ENCODE peak calls at places on chromosome 5, in four cellular contexts. N is H1, T is GM12878, W is HepG2. H is an unnamed sample.
A peak's percentile ranks its signal among the peaks of the same experiment; 100 is the strongest.

GRCh38 chr5:125140855-125141254 is 394.4 kb upstream of the ZNF608 start:
- DNase-seq in N (no peak), T (no peak), W (peak; percentile 9), H (no peak)

GRCh38 chr5:93794954-93795353 is 53.6 kb upstream of the POU5F2 start:
- DNase-seq in N (no peak), T (no peak), W (peak; percentile 41), H (no peak)

GRCh38 chr5:159978358-159978757 is 30.6 kb upstream of the TTC1 start:
- DNase-seq in N (no peak), T (no peak), W (no peak), H (no peak)

GRCh38 chr5:167582916-167583315 is 708.5 kb upstream of the WWC1 start:
- DNase-seq in N (no peak), T (no peak), W (no peak), H (no peak)

GRCh38 chr5:127934791-127935256 is 148.7 kb upstream of the SLC12A2 start:
- DNase-seq in N (no peak), T (no peak), W (peak; percentile 97), H (no peak)

GRCh38 chr5:98492258-98492657 is 281.2 kb upstream of the RGMB start:
- DNase-seq in N (no peak), T (no peak), W (no peak), H (no peak)

GRCh38 chr5:1778138-1779020 is 21.3 kb downstream of the MRPL36 start:
- DNase-seq in N (no peak), T (no peak), W (no peak), H (no peak)

GRCh38 chr5:88841212-88841611 is 41.8 kb downstream of the MEF2C start:
- DNase-seq in N (no peak), T (no peak), W (no peak), H (no peak)

GRCh38 chr5:64437496-64437895 is 68.3 kb upstream of the RGS7BP start:
- DNase-seq in N (no peak), T (no peak), W (no peak), H (no peak)

GRCh38 chr5:93572773-93573626 is 8.0 kb downstream of the NR2F1-AS1 start:
- DNase-seq in N (peak; percentile 85), T (no peak), W (no peak), H (no peak)

GRCh38 chr5:107365355-107366109 is 305.2 kb downstream of the EFNA5 start:
- DNase-seq in N (no peak), T (peak; percentile 92), W (no peak), H (no peak)

GRCh38 chr5:135076801-135077200 is 42.8 kb upstream of the PITX1 start:
- DNase-seq in N (no peak), T (no peak), W (no peak), H (no peak)

GRCh38 chr5:174338204-174339010 is 292.9 kb downstream of the NSG2 start:
- DNase-seq in N (no peak), T (no peak), W (no peak), H (no peak)

GRCh38 chr5:159514229-159514822 is 184.0 kb upstream of the IL12B start:
- DNase-seq in N (no peak), T (no peak), W (no peak), H (no peak)

GRCh38 chr5:125450803-125451202 is 704.4 kb upstream of the ZNF608 start:
- DNase-seq in N (no peak), T (no peak), W (no peak), H (no peak)

GRCh38 chr5:58544195-58544594 is 38.7 kb upstream of the RAB3C start:
- DNase-seq in N (no peak), T (no peak), W (no peak), H (no peak)

GRCh38 chr5:541148-541887 is 17.1 kb upstream of the SLC9A3 start:
- DNase-seq in N (peak; percentile 67), T (no peak), W (no peak), H (peak; percentile 93)

GRCh38 chr5:164934039-164934438 is 1428.6 kb downstream of the MAT2B start:
- DNase-seq in N (no peak), T (no peak), W (no peak), H (no peak)

GRCh38 chr5:32504923-32505596 is 60.5 kb upstream of the ZFR start:
- DNase-seq in N (no peak), T (no peak), W (no peak), H (peak; percentile 57)

GRCh38 chr5:109191153-109191558 is 218.6 kb downstream of the PJA2 start:
- DNase-seq in N (no peak), T (no peak), W (no peak), H (peak; percentile 82)

GRCh38 chr5:110045153-110045552 is 355.4 kb downstream of the MAN2A1 start:
- DNase-seq in N (no peak), T (no peak), W (no peak), H (no peak)

GRCh38 chr5:154868702-154869101 is 10.3 kb downstream of the CNOT8 start:
- DNase-seq in N (no peak), T (no peak), W (no peak), H (peak; percentile 55)

GRCh38 chr5:118956727-118957126 is 31.6 kb downstream of the DTWD2 start:
- DNase-seq in N (no peak), T (no peak), W (no peak), H (no peak)

GRCh38 chr5:176743828-176744583 is 66.4 kb upstream of the UNC5A start:
- DNase-seq in N (peak; percentile 60), T (no peak), W (no peak), H (no peak)

GRCh38 chr5:130198927-130199326 is 294.7 kb downstream of the CHSY3 start:
- DNase-seq in N (no peak), T (no peak), W (peak; percentile 28), H (no peak)

GRCh38 chr5:67233075-67233474 is 36.5 kb upstream of the CD180 start:
- DNase-seq in N (no peak), T (no peak), W (no peak), H (no peak)

GRCh38 chr5:121053055-121053985 is 589.2 kb downstream of the PRR16 start:
- DNase-seq in N (no peak), T (no peak), W (no peak), H (no peak)

GRCh38 chr5:98307811-98308210 is 465.7 kb upstream of the RGMB start:
- DNase-seq in N (no peak), T (no peak), W (no peak), H (no peak)

GRCh38 chr5:133081716-133082115 is 29.9 kb downstream of the HSPA4 start:
- DNase-seq in N (no peak), T (no peak), W (no peak), H (no peak)

GRCh38 chr5:133083901-133084300 is 32.1 kb downstream of the HSPA4 start:
- DNase-seq in N (no peak), T (no peak), W (no peak), H (no peak)

GRCh38 chr5:133079048-133079447 is 27.2 kb downstream of the HSPA4 start:
- DNase-seq in N (no peak), T (no peak), W (no peak), H (no peak)

GRCh38 chr5:133082128-133082527 is 30.3 kb downstream of the HSPA4 start:
- DNase-seq in N (no peak), T (no peak), W (no peak), H (no peak)

GRCh38 chr5:133081036-133081435 is 29.2 kb downstream of the HSPA4 start:
- DNase-seq in N (no peak), T (no peak), W (no peak), H (no peak)
- TF ChIP-seq SP1 in N (no peak), T (no peak), W (no peak), H (no peak)

GRCh38 chr5:38941912-38942311 is 96.1 kb downstream of the OSMR start:
- DNase-seq in N (no peak), T (no peak), W (no peak), H (no peak)
- TF ChIP-seq GABPA in N (no peak), T (no peak), W (no peak), H (no peak)

DNA sequence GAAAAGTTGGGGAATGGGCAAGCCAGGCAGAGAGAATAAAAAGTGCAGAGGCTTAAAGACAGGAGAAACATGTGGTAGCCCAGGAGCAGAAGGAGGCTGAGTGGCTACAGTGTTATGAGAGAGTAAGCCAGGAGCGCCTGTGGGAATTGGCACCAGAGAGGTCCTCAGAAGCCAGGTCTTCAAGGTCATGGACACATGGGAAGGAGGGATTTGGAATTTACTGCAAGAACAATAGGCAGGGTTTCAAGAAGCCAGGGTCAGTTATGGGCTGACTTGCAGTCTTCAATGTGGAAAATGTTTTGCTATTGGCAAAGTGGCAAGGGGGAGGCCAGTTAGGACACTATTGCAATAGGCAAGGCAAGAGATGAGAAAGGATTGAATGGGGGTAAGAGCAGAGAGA is 29.3 kb downstream of the ERAP1 start:
- DNase-seq in N (no peak), T (no peak), W (no peak), H (no peak)
- TF ChIP-seq SP1 in N (no peak), T (no peak), W (no peak), H (no peak)

GRCh38 chr5:42756630-42757601 is at the start of gene CCDC152:
- DNase-seq in N (peak; percentile 70), T (no peak), W (no peak), H (peak; percentile 67)
- TF ChIP-seq GABPA in N (peak; percentile 92), T (peak; percentile 98), W (peak; percentile 52), H (peak; percentile 85)

GRCh38 chr5:157857821-157858526 is 971 bp downstream of the CLINT1 start:
- DNase-seq in N (no peak), T (no peak), W (no peak), H (peak; percentile 14)
- TF ChIP-seq SP1 in N (no peak), T (no peak), W (no peak), H (no peak)

GRCh38 chr5:82334856-82335255 is 56.7 kb upstream of the RPS23 start:
- DNase-seq in N (no peak), T (no peak), W (no peak), H (peak; percentile 48)
- TF ChIP-seq GABPA in N (no peak), T (no peak), W (no peak), H (no peak)

GRCh38 chr5:117161718-117162386 is 587.2 kb upstream of the SEMA6A start:
- DNase-seq in N (no peak), T (no peak), W (no peak), H (no peak)
- TF ChIP-seq SP1 in N (no peak), T (no peak), W (no peak), H (no peak)

GRCh38 chr5:74251106-74252032 is 389.2 kb downstream of the ENC1 start:
- DNase-seq in N (no peak), T (no peak), W (peak; percentile 24), H (no peak)
- TF ChIP-seq GABPA in N (no peak), T (no peak), W (no peak), H (no peak)

GRCh38 chr5:7917130-7918123 is 48.5 kb downstream of the MTRR start:
- DNase-seq in N (no peak), T (no peak), W (no peak), H (no peak)

GRCh38 chr5:7910738-7911428 is 41.9 kb downstream of the MTRR start:
- DNase-seq in N (no peak), T (no peak), W (no peak), H (no peak)

DNA sequence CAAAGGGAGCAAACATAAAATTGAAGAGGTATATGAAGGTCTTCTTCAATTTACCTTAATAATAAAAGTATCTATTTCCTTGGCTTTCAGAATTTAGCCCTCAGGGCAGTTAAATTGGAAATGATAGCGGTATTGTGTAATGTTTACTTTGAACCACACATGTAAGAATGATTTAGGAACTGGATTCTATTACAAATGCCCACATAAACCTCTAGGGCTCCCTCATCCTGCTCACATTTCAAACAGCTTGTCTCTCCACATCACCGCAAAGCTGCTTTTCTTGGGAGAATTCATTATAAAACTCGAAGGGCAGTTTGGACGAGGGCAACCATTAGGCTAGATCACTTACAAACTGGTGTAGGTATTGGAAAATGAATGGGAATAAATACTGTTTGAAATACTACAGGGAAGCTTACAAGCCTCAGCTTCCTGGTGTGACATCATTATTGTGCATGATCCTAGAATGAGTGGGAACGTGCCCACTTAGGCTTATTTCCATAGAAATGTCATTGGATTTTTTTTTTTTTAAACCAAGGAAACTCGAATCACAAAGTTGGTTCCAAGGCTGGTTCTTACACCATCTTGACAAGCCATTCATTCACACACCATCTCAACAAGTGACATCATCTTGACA is 47.3 kb downstream of the MTRR start:
- DNase-seq in N (no peak), T (no peak), W (no peak), H (no peak)
- TF ChIP-seq SP1 in N (no peak), T (no peak), W (no peak), H (no peak)